ENCODE peak calls at places on chromosomes 12 and 14, in nine cellular contexts. R is BE2C, J is NCI-H1436 treated with DMSO at 0.1 percent for 48 hours, M is pancreas, X is activated T-helper 1 cell treated with Interleukin-2 at 50 U/mL for 16 hours, B is sciatic nerve, Q is NCI-H1105, I is T-helper 9 cell, V is neural crest cell. P is an unnamed sample.
A peak's percentile ranks its signal among the peaks of the same experiment; 100 is the strongest.

GRCh38 chr12:121810234-121810817 is 6.5 kb downstream of the SETD1B start:
- DNase-seq in R (no peak), J (no peak), M (no peak), X (no peak), B (peak; percentile 60), Q (no peak), I (no peak), V (no peak), P (no peak)

GRCh38 chr12:69569236-69569635 is 16.0 kb upstream of the CCT2 start:
- DNase-seq in R (no peak), J (no peak), M (no peak), X (no peak), B (no peak), Q (no peak), I (no peak), V (no peak), P (no peak)

GRCh38 chr12:60494249-60494648 is 898.4 kb downstream of the SLC16A7 start:
- DNase-seq in R (no peak), J (no peak), M (no peak), X (no peak), B (no peak), Q (no peak), I (no peak), V (no peak), P (no peak)

GRCh38 chr12:122886161-122886560 is 9.8 kb downstream of the VPS37B start:
- DNase-seq in R (no peak), J (no peak), M (no peak), X (no peak), B (no peak), Q (no peak), I (no peak), V (no peak), P (no peak)

GRCh38 chr14:35758523-35759129 is 50.5 kb downstream of the RALGAPA1 start:
- DNase-seq in R (no peak), J (no peak), M (no peak), X (no peak), B (no peak), Q (no peak), I (no peak), V (no peak), P (no peak)

GRCh38 chr14:37678916-37679315 is 83.5 kb downstream of the TTC6 start:
- DNase-seq in R (no peak), J (no peak), M (no peak), X (no peak), B (no peak), Q (no peak), I (no peak), V (no peak), P (no peak)

GRCh38 chr14:22556021-22556989 is 32.7 kb downstream of the DAD1 start:
- DNase-seq in R (no peak), J (no peak), M (no peak), X (peak; percentile 94), B (peak; percentile 70), Q (no peak), I (peak; percentile 98), V (no peak), P (no peak)

GRCh38 chr14:99515301-99516155 is 34.3 kb downstream of the CCNK start:
- DNase-seq in R (peak; percentile 6), J (no peak), M (no peak), X (no peak), B (peak; percentile 55), Q (no peak), I (no peak), V (no peak), P (no peak)

GRCh38 chr12:112285600-112286401 is 96.4 kb downstream of the HECTD4 start:
- DNase-seq in R (no peak), J (no peak), M (no peak), X (no peak), B (no peak), Q (no peak), I (no peak), V (no peak), P (no peak)

GRCh38 chr12:103673891-103674375 is 86.9 kb downstream of the STAB2 start:
- DNase-seq in R (no peak), J (no peak), M (no peak), X (no peak), B (no peak), Q (no peak), I (no peak), V (no peak), P (no peak)

GRCh38 chr12:130480887-130481286 is 143.2 kb downstream of the PIWIL1 start:
- DNase-seq in R (no peak), J (peak; percentile 61), M (no peak), X (no peak), B (no peak), Q (no peak), I (no peak), V (no peak), P (no peak)

GRCh38 chr14:105532735-105533141 is 6.4 kb downstream of the TMEM121 start:
- DNase-seq in R (peak; percentile 61), J (no peak), M (no peak), X (no peak), B (no peak), Q (no peak), I (no peak), V (peak; percentile 33), P (no peak)

GRCh38 chr14:36373982-36374673 is 53.7 kb upstream of the MBIP start:
- DNase-seq in R (peak; percentile 78), J (peak; percentile 65), M (peak; percentile 61), X (peak; percentile 36), B (peak; percentile 84), Q (peak; percentile 78), I (peak; percentile 45), V (peak; percentile 83), P (peak; percentile 36)

GRCh38 chr12:6943387-6943718 is 263 bp upstream of the RNU7-1 start:
- DNase-seq in R (peak; percentile 88), J (peak; percentile 75), M (peak; percentile 85), X (peak; percentile 62), B (peak; percentile 85), Q (peak; percentile 84), I (peak; percentile 70), V (peak; percentile 67), P (peak; percentile 83)

GRCh38 chr14:80634106-80634758 is 307.3 kb downstream of the CEP128 start:
- DNase-seq in R (peak; percentile 11), J (no peak), M (no peak), X (no peak), B (no peak), Q (no peak), I (no peak), V (no peak), P (no peak)

GRCh38 chr12:52248541-52249035 is 15.5 kb downstream of the KRT7 start:
- DNase-seq in R (no peak), J (no peak), M (peak; percentile 35), X (no peak), B (no peak), Q (no peak), I (no peak), V (no peak), P (no peak)

GRCh38 chr14:39419272-39419671 is 13.0 kb downstream of the FBXO33 start:
- DNase-seq in R (no peak), J (no peak), M (no peak), X (no peak), B (no peak), Q (no peak), I (no peak), V (no peak), P (no peak)

GRCh38 chr12:124379938-124380754 is 85.3 kb downstream of the RFLNA start:
- DNase-seq in R (no peak), J (no peak), M (no peak), X (no peak), B (peak; percentile 86), Q (no peak), I (no peak), V (no peak), P (no peak)

GRCh38 chr12:49455506-49455905 is 83.3 kb upstream of the KCNH3 start:
- DNase-seq in R (no peak), J (no peak), M (no peak), X (no peak), B (no peak), Q (no peak), I (no peak), V (no peak), P (no peak)

GRCh38 chr14:85590784-85591183 is 60.8 kb downstream of the FLRT2 start:
- DNase-seq in R (no peak), J (no peak), M (no peak), X (no peak), B (no peak), Q (no peak), I (no peak), V (no peak), P (no peak)

GRCh38 chr12:132886529-132887477 is 602 bp downstream of the CHFR start:
- DNase-seq in R (no peak), J (no peak), M (no peak), X (no peak), B (peak; percentile 64), Q (no peak), I (no peak), V (no peak), P (no peak)

GRCh38 chr12:116551952-116552749 is 7.0 kb upstream of the MAP1LC3B2 start:
- DNase-seq in R (no peak), J (no peak), M (no peak), X (no peak), B (no peak), Q (no peak), I (no peak), V (no peak), P (no peak)

GRCh38 chr12:4121506-4122020 is 152.0 kb upstream of the CCND2 start:
- DNase-seq in R (no peak), J (no peak), M (no peak), X (no peak), B (no peak), Q (no peak), I (no peak), V (no peak), P (no peak)

GRCh38 chr12:39319180-39319579 is 123.7 kb downstream of the KIF21A start:
- DNase-seq in R (no peak), J (no peak), M (no peak), X (no peak), B (no peak), Q (no peak), I (no peak), V (no peak), P (no peak)

GRCh38 chr12:106133136-106134087 is 5.3 kb downstream of the NUAK1 start:
- DNase-seq in R (no peak), J (no peak), M (no peak), X (no peak), B (no peak), Q (no peak), I (no peak), V (no peak), P (no peak)

GRCh38 chr12:19841451-19841850 is 402.2 kb downstream of the AEBP2 start:
- DNase-seq in R (no peak), J (no peak), M (no peak), X (no peak), B (no peak), Q (no peak), I (no peak), V (no peak), P (no peak)

GRCh38 chr12:64039285-64039871 is 182.7 kb downstream of the KICS2 start:
- DNase-seq in R (no peak), J (peak; percentile 65), M (peak; percentile 73), X (no peak), B (no peak), Q (peak; percentile 78), I (no peak), V (no peak), P (peak; percentile 28)

GRCh38 chr12:15962760-15963159 is 51.6 kb downstream of the DERA start:
- DNase-seq in R (no peak), J (no peak), M (no peak), X (no peak), B (no peak), Q (no peak), I (no peak), V (no peak), P (no peak)

GRCh38 chr14:22339277-22339676 is 249.7 kb downstream of the DAD1 start:
- DNase-seq in R (no peak), J (no peak), M (no peak), X (no peak), B (peak; percentile 88), Q (no peak), I (no peak), V (no peak), P (no peak)